ENCODE peak calls at places on chromosomes 12 and 14, in nine cellular contexts. K is A549, H is esophagus squamous epithelium, B is psoas muscle, Y is dorsolateral prefrontal cortex, R is AG10803, A is bronchial epithelial cell, O is progenitor cell of endocrine pancreas, V is tibial artery. N is an unnamed sample.

GRCh38 chr14:51368721-51369163 is 128.7 kb downstream of the TMX1 start:
- DNase-seq in H (no peak), A (peak), O (no peak), R (peak), Y (no peak), K (no peak), V (no peak), B (no peak), N (no peak)

GRCh38 chr14:75297417-75298040 is 18.9 kb downstream of the FOS start:
- DNase-seq in Y (no peak), R (no peak), O (no peak), H (no peak), B (no peak), A (no peak), V (no peak), K (no peak), N (no peak)

GRCh38 chr12:22287776-22288621 is 46.5 kb downstream of the ST8SIA1 start:
- DNase-seq in V (no peak), O (no peak), K (no peak), R (peak), Y (no peak), H (no peak), B (no peak), A (peak), N (no peak)

GRCh38 chr14:87863047-87863446 is 129.9 kb downstream of the GALC start:
- DNase-seq in V (no peak), R (no peak), H (no peak), A (peak), K (no peak), B (no peak), Y (no peak), O (no peak), N (no peak)

GRCh38 chr12:104167519-104168458 is 29.8 kb upstream of the NFYB start:
- DNase-seq in V (no peak), O (no peak), R (no peak), H (no peak), B (no peak), Y (no peak), K (no peak), A (no peak), N (no peak)

GRCh38 chr14:34246206-34246605 is 215.8 kb downstream of the SPTSSA start:
- DNase-seq in V (no peak), K (no peak), B (no peak), H (no peak), O (no peak), Y (no peak), R (no peak), A (no peak), N (no peak)

GRCh38 chr12:92075425-92075891 is 70.2 kb downstream of the BTG1 start:
- DNase-seq in O (no peak), B (no peak), H (no peak), K (no peak), V (no peak), A (no peak), Y (no peak), R (peak), N (no peak)

GRCh38 chr14:94562019-94562418 is 777 bp downstream of the SERPINA4 start:
- DNase-seq in K (no peak), R (no peak), A (no peak), H (no peak), B (no peak), V (no peak), O (no peak), Y (no peak), N (no peak)

GRCh38 chr12:104737682-104738370 is 220.3 kb downstream of the SLC41A2 start:
- DNase-seq in H (no peak), O (no peak), Y (no peak), B (no peak), K (no peak), A (no peak), V (no peak), R (no peak), N (peak)

GRCh38 chr12:108939594-108939993 is 59.7 kb downstream of the DAO start:
- DNase-seq in O (no peak), V (no peak), H (no peak), A (peak), Y (no peak), R (no peak), B (no peak), K (peak), N (no peak)

GRCh38 chr14:80364274-80364673 is 153.0 kb upstream of the DIO2 start:
- DNase-seq in A (peak), Y (no peak), K (peak), H (no peak), R (peak), V (no peak), B (no peak), O (no peak), N (no peak)

GRCh38 chr12:47811581-47812484 is 7.9 kb downstream of the HDAC7 start:
- DNase-seq in H (no peak), R (peak), K (no peak), O (no peak), Y (no peak), B (peak), A (peak), V (peak), N (no peak)

GRCh38 chr12:47811070-47811391 is 8.7 kb downstream of the HDAC7 start:
- DNase-seq in B (no peak), A (no peak), V (no peak), Y (no peak), R (no peak), H (no peak), K (no peak), O (no peak), N (no peak)

GRCh38 chr12:47814539-47815170 is 5.0 kb downstream of the HDAC7 start:
- DNase-seq in Y (no peak), A (no peak), O (no peak), H (no peak), B (no peak), K (no peak), R (no peak), V (no peak), N (no peak)

GRCh38 chr12:47812797-47813490 is 6.8 kb downstream of the HDAC7 start:
- DNase-seq in R (peak), K (peak), Y (peak), H (no peak), O (peak), A (peak), B (peak), V (peak), N (peak)

GRCh38 chr12:47813491-47814196 is 6.1 kb downstream of the HDAC7 start:
- DNase-seq in A (no peak), V (no peak), K (no peak), O (no peak), R (no peak), Y (no peak), H (no peak), B (no peak), N (no peak)
- TF ChIP-seq CTCF in A (no peak), V (no peak), K (no peak), O (no peak), R (no peak), Y (no peak), H (no peak), B (no peak), N (no peak)

GRCh38 chr12:45464699-45465098 is 248.8 kb downstream of the ANO6 start:
- DNase-seq in H (no peak), O (no peak), B (no peak), Y (no peak), R (no peak), K (peak), V (no peak), A (no peak), N (no peak)
- TF ChIP-seq CTCF in H (no peak), O (peak), B (no peak), Y (no peak), R (no peak), K (no peak), V (no peak), A (no peak), N (peak)

DNA sequence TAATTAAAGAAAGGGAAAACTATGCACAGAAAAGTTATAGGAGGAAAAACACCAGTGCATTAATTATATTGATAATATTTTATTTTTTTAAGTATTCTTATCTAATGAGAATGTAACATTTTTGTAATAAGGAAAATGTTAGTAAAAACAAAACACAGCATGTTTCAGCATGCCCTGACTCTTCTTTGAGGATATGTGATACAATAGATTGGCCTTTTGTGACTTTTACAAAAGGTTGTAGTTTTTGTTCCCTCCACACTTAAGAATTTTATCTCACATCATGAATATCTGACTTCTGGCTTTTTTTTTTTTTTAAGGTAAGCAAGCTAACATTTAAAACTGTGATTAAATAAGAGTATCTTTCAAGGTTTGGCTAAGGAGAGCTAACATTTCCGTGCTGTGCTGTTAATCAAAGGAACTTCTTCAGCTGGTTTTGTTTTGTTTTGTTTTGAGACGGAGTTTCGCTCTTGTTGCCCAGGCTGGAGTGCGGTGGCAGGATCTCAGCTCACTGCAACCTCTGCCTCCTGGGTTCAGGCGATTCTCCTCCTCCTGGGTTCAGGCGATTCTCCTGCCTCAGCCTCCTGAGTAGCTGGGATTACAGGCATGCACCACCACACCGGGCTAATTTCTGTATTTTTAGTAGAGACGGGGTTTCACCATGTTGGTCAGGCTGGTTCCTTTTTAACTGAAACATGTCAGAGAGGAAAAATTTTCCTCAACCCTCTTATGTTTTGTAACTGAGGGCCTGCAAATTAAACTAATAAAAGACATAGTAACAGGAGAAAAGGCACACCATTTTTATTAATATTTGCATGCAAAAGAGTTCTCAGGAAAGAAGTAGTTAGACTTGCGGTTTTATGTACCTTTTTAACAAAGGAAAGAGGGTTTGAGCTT is 30.7 kb upstream of the RESF1 start:
- DNase-seq in O (no peak), R (no peak), H (no peak), Y (no peak), B (no peak), K (no peak), V (no peak), A (peak), N (no peak)
- TF ChIP-seq CTCF in O (no peak), R (no peak), H (no peak), Y (no peak), B (no peak), K (no peak), V (no peak), A (no peak), N (no peak)

GRCh38 chr14:61319706-61320105 is 1.7 kb upstream of the PRKCH start:
- DNase-seq in R (no peak), Y (no peak), A (no peak), K (no peak), H (no peak), B (no peak), V (no peak), O (no peak), N (no peak)

GRCh38 chr14:61320806-61321384 is 484 bp upstream of the PRKCH start:
- DNase-seq in Y (no peak), K (no peak), R (no peak), V (no peak), A (peak), H (no peak), B (peak), O (no peak), N (no peak)

GRCh38 chr14:61322011-61322798 is 826 bp downstream of the PRKCH start:
- DNase-seq in V (no peak), B (peak), H (no peak), R (no peak), O (no peak), A (no peak), Y (no peak), K (no peak), N (no peak)

GRCh38 chr14:61322799-61323290 is 1.5 kb downstream of the PRKCH start:
- DNase-seq in B (no peak), Y (no peak), O (no peak), R (no peak), A (peak), V (no peak), H (no peak), K (peak), N (no peak)

DNA sequence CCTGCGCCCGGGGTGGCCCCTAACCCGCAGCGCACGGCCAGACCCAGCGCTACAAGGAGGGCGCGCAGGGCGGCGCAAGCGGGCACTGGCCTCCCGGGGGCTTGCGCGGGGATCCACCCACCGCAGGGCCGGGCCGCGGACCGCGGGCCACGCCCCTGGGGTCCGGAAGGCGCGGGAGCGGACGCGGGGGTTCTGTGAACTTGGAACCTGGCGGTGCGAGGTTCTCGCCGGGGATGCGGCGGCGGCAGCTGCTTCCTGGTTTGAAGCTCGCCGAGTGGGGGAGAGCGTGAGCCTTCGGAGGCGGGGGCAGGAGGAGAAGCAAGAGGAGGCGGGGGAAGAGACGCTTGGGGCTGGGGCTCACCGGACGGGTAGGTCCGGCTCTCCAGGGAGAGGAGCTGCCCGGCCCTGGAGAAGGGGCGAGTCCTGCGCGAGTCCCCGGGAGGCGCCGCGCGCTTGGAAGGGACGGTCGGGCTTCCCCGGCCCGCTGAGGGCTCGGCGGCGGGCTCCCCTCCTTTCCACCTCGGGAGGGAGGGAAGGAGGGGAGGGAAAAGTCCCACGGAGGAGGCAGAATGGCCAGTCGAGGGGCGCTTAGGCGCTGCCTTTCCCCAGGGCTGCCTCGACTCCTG is at the start of gene PRKCH:
- DNase-seq in Y (no peak), O (peak), B (peak), H (peak), V (peak), R (peak), A (peak), K (peak), N (peak)
- TF ChIP-seq CTCF in Y (no peak), O (peak), B (peak), H (no peak), V (no peak), R (no peak), A (peak), K (peak), N (no peak)

DNA sequence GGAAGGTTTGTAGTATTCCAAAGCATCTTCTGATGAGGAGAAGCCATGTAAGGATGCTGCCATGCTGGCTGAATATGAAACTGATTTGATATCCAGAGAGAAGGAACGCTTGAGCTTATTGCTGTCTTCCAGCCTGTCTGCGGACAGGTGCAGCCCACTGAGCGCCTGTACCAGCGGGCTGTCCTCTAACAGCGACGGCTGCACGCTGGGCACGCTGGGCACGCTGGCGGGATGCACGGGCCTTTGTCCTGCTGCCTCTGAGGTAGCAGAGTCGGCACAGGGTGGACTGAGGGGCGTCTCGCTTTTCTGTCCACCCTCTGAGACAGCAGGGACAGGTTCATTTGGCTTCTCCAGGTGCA is 85.2 kb downstream of the DUSP16 start:
- DNase-seq in K (no peak), Y (peak), A (no peak), R (no peak), V (no peak), B (no peak), O (no peak), H (no peak), N (no peak)
- TF ChIP-seq CTCF in K (no peak), Y (no peak), A (no peak), R (no peak), V (no peak), B (no peak), O (no peak), H (no peak), N (no peak)

DNA sequence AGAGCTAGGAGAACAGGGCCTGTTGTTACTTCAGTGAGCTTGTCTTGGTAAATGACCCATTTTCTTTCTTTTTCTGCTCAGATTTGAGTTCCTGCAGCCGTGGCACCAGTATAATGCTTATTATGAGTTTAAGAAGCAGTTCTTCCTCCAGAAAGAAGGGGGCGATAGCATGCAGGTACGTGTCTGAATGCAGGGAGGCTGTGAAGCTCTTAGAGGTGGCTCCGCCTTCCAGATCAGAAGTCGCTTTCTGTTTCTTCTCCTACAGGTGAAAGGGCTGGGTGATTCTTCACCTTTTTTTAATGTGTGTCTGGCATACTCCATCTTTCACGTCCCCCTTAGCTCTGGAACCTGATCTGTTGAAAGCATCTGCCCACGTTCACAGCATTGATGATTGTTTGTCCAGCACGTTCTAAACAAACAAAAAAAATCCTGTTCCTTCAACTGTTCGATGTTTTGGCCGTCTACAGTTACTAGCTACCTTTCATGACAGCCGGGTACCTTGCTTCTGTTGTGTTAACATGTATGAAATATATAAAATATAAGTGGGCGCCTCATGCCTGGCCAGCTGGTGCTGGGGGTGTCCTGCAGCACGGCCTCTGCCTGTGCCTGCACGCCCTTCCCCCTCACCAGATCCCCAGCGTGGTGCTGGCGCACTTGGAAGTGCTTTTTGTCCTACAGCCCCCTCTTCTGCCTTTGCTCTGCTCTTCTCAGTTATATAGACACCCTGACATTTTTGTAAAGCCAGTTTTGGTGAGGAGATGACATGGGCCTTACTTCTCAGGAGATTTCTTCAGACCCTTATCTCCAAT is 44.6 kb downstream of the SFSWAP start:
- DNase-seq in O (no peak), Y (peak), H (no peak), V (no peak), R (peak), B (no peak), A (peak), K (peak), N (no peak)
- TF ChIP-seq CTCF in O (peak), Y (peak), H (no peak), V (no peak), R (peak), B (peak), A (peak), K (no peak), N (peak)

GRCh38 chr12:120150919-120151525 is 34.5 kb upstream of the RAB35 start:
- DNase-seq in O (no peak), H (no peak), A (no peak), V (no peak), K (no peak), B (no peak), Y (no peak), R (no peak), N (no peak)
- TF ChIP-seq CTCF in O (no peak), H (no peak), A (no peak), V (no peak), K (no peak), B (no peak), Y (no peak), R (no peak), N (no peak)